ENCODE peak calls at places on chromosomes 1 and 21, in six cellular contexts. H is dorsolateral prefrontal cortex; N is activated CD4-positive, alpha-beta memory T cell treated with anti-CD3 and anti-CD28 coated beads for 36 hours; U is neural crest cell; L is right atrium auricular region; G is heart right ventricle. Y is an unnamed sample.

GRCh38 chr1:85058311-85058710 is 10.0 kb upstream of the MCOLN3 start:
- DNase-seq in H (no peak), N (no peak), U (no peak), L (no peak), G (no peak), Y (no peak)

GRCh38 chr1:110780600-110781484 is 92.1 kb upstream of the CD53 start:
- DNase-seq in H (peak; percentile 79), N (peak; percentile 83), U (peak; percentile 65), L (peak; percentile 74), G (peak; percentile 54), Y (peak; percentile 64)

GRCh38 chr1:203744008-203744972 is 20.7 kb upstream of the LAX1 start:
- DNase-seq in H (peak; percentile 74), N (peak; percentile 38), U (no peak), L (peak; percentile 76), G (peak; percentile 66), Y (peak; percentile 53)

GRCh38 chr21:45279446-45280177 is 8.1 kb downstream of the POFUT2 start:
- DNase-seq in H (no peak), N (peak; percentile 4), U (no peak), L (no peak), G (no peak), Y (no peak)

GRCh38 chr1:53605181-53605580 is 133.8 kb downstream of the GLIS1 start:
- DNase-seq in H (no peak), N (no peak), U (no peak), L (no peak), G (no peak), Y (no peak)

GRCh38 chr1:33332881-33333280 is 12.0 kb upstream of the A3GALT2 start:
- DNase-seq in H (peak; percentile 33), N (no peak), U (no peak), L (no peak), G (no peak), Y (no peak)

GRCh38 chr1:53616927-53617326 is 122.0 kb downstream of the GLIS1 start:
- DNase-seq in H (no peak), N (peak; percentile 1), U (no peak), L (no peak), G (no peak), Y (no peak)

GRCh38 chr1:181206513-181206912 is 118.0 kb downstream of the IER5 start:
- DNase-seq in H (peak; percentile 27), N (no peak), U (no peak), L (no peak), G (peak; percentile 31), Y (no peak)

GRCh38 chr21:35048706-35049617 is at the start of gene RUNX1:
- DNase-seq in H (no peak), N (peak; percentile 88), U (no peak), L (no peak), G (peak; percentile 25), Y (peak; percentile 91)

GRCh38 chr1:31705080-31705866 is 1.5 kb upstream of the COL16A1 start:
- DNase-seq in H (no peak), N (peak; percentile 88), U (no peak), L (peak; percentile 72), G (peak; percentile 25), Y (no peak)

GRCh38 chr1:172449012-172449584 is 5.2 kb upstream of the PIGC start:
- DNase-seq in H (no peak), N (peak; percentile 48), U (no peak), L (no peak), G (no peak), Y (no peak)

GRCh38 chr1:199758626-199759255 is 268.8 kb upstream of the NR5A2 start:
- DNase-seq in H (no peak), N (no peak), U (no peak), L (no peak), G (no peak), Y (no peak)

GRCh38 chr1:60886793-60887331 is 195.5 kb upstream of the NFIA start:
- DNase-seq in H (no peak), N (no peak), U (no peak), L (no peak), G (no peak), Y (no peak)

GRCh38 chr1:151508721-151509292 is 2.4 kb upstream of the CGN start:
- DNase-seq in H (no peak), N (no peak), U (no peak), L (no peak), G (no peak), Y (no peak)

GRCh38 chr1:225449774-225450173 is 21.9 kb upstream of the LBR start:
- DNase-seq in H (no peak), N (no peak), U (no peak), L (no peak), G (no peak), Y (no peak)

GRCh38 chr1:154741747-154742495 is 128.2 kb downstream of the KCNN3 start:
- DNase-seq in H (no peak), N (no peak), U (no peak), L (no peak), G (no peak), Y (no peak)

GRCh38 chr1:151590961-151591360 is 20.9 kb upstream of the SNX27 start:
- DNase-seq in H (no peak), N (no peak), U (no peak), L (no peak), G (no peak), Y (no peak)

GRCh38 chr1:236502579-236502971 is 21.2 kb upstream of the LGALS8 start:
- DNase-seq in H (no peak), N (no peak), U (no peak), L (no peak), G (no peak), Y (no peak)

GRCh38 chr21:27759091-27759659 is 792.3 kb upstream of the ADAMTS5 start:
- DNase-seq in H (no peak), N (no peak), U (peak; percentile 9), L (no peak), G (peak; percentile 18), Y (no peak)

GRCh38 chr1:15870421-15870820 is 22.9 kb downstream of the SPEN start:
- DNase-seq in H (no peak), N (no peak), U (no peak), L (no peak), G (no peak), Y (no peak)

GRCh38 chr21:28699591-28700259 is 293.0 kb downstream of the LTN1 start:
- DNase-seq in H (no peak), N (no peak), U (no peak), L (no peak), G (no peak), Y (no peak)

GRCh38 chr1:19512545-19512944 is 27.2 kb upstream of the CAPZB start:
- DNase-seq in H (no peak), N (no peak), U (no peak), L (no peak), G (no peak), Y (no peak)

GRCh38 chr1:49686107-49686506 is 337.6 kb downstream of the AGBL4 start:
- DNase-seq in H (no peak), N (no peak), U (no peak), L (no peak), G (no peak), Y (no peak)

GRCh38 chr21:45556645-45557601 is 14.7 kb upstream of the SLC19A1 start:
- DNase-seq in H (no peak), N (no peak), U (no peak), L (no peak), G (no peak), Y (no peak)

GRCh38 chr1:157993179-157994080 is at the start of gene KIRREL1:
- DNase-seq in H (no peak), N (peak; percentile 13), U (peak; percentile 45), L (no peak), G (peak; percentile 74), Y (no peak)

GRCh38 chr1:112337028-112337531 is 58.9 kb upstream of the CTTNBP2NL start:
- DNase-seq in H (peak; percentile 49), N (peak; percentile 19), U (no peak), L (peak; percentile 66), G (peak; percentile 36), Y (no peak)

GRCh38 chr1:180863158-180863775 is 49.4 kb upstream of the KIAA1614 start:
- DNase-seq in H (peak; percentile 16), N (no peak), U (peak; percentile 44), L (no peak), G (peak; percentile 24), Y (peak; percentile 33)

GRCh38 chr1:157652859-157653493 is 47.6 kb downstream of the FCRL3 start:
- DNase-seq in H (no peak), N (no peak), U (no peak), L (no peak), G (no peak), Y (no peak)

GRCh38 chr1:94036721-94037120 is 84.2 kb downstream of the ABCA4 start:
- DNase-seq in H (no peak), N (no peak), U (no peak), L (no peak), G (no peak), Y (no peak)

GRCh38 chr1:183272390-183272801 is 86.3 kb downstream of the LAMC2 start:
- DNase-seq in H (no peak), N (no peak), U (no peak), L (no peak), G (no peak), Y (no peak)

Y was measured in CD4-positive, CD25-positive, alpha-beta regulatory T cell.